ENCODE peak calls at places on chromosome 1, in five cellular contexts. G, A, I, Q and Y are unnamed samples.

GRCh38 chr1:22296701-22297591 is 154.0 kb upstream of the WNT4 start:
- DNase-seq in G (no peak), A (no peak), I (no peak), Q (no peak), Y (no peak)

GRCh38 chr1:201461193-201461657 is 7.8 kb downstream of the PHLDA3 start:
- DNase-seq in G (peak), A (no peak), I (no peak), Q (no peak), Y (no peak)

GRCh38 chr1:234647758-234648157 is 37.8 kb upstream of the IRF2BP2 start:
- DNase-seq in G (no peak), A (no peak), I (no peak), Q (no peak), Y (no peak)

GRCh38 chr1:186682721-186683120 is 2.5 kb upstream of the PTGS2 start:
- DNase-seq in G (peak), A (no peak), I (peak), Q (no peak), Y (no peak)

GRCh38 chr1:4415476-4415875 is 238.9 kb upstream of the AJAP1 start:
- DNase-seq in G (no peak), A (no peak), I (no peak), Q (no peak), Y (no peak)

GRCh38 chr1:245345191-245345884 is 190.6 kb downstream of the KIF26B start:
- DNase-seq in G (no peak), A (no peak), I (no peak), Q (no peak), Y (no peak)

GRCh38 chr1:27246194-27246593 is 11.8 kb downstream of the WDTC1 start:
- DNase-seq in G (no peak), A (no peak), I (no peak), Q (no peak), Y (no peak)

GRCh38 chr1:74584185-74584584 is 71.8 kb upstream of the LRRC53 start:
- DNase-seq in G (peak), A (no peak), I (no peak), Q (no peak), Y (no peak)

GRCh38 chr1:232372431-232373225 is 257.3 kb downstream of the SIPA1L2 start:
- DNase-seq in G (no peak), A (no peak), I (no peak), Q (no peak), Y (no peak)

GRCh38 chr1:113744114-113744513 is 15.2 kb downstream of the PHTF1 start:
- DNase-seq in G (no peak), A (no peak), I (no peak), Q (no peak), Y (no peak)